ENCODE peak calls at places on chromosomes 4 and X, in ten cellular contexts. U is Peyer's patch, B is ovary, H is suprapubic skin, W is tibial nerve, D is spleen, E is A549, I is breast epithelium, M is stomach, Z is H1. S is an unnamed sample.

GRCh38 chrX:150513564-150513963 is 54.9 kb upstream of the MTM1 start:
- DNase-seq in Z (no peak), H (no peak), E (no peak), I (no peak), W (no peak), B (no peak), D (no peak), M (no peak), U (no peak), S (no peak)

GRCh38 chrX:22999696-23000223 is at the start of gene DDX53:
- DNase-seq in Z (no peak), U (no peak), B (no peak), W (no peak), H (no peak), M (no peak), E (no peak), D (no peak), I (no peak), S (no peak)

GRCh38 chrX:150690126-150690525 is 3.1 kb upstream of the MTMR1 start:
- DNase-seq in D (no peak), B (no peak), M (no peak), I (no peak), H (no peak), W (no peak), Z (no peak), E (no peak), U (no peak), S (no peak)

GRCh38 chr4:65661469-65661868 is 8.8 kb downstream of the EPHA5 start:
- DNase-seq in U (no peak), M (peak), Z (no peak), W (no peak), E (no peak), D (no peak), B (no peak), I (no peak), H (no peak), S (no peak)

GRCh38 chr4:108107729-108108382 is 60.9 kb downstream of the LEF1 start:
- DNase-seq in B (no peak), U (no peak), W (no peak), E (no peak), M (no peak), Z (no peak), I (no peak), D (no peak), H (no peak), S (no peak)

GRCh38 chr4:101643201-101643600 is 147.3 kb upstream of the BANK1 start:
- DNase-seq in W (no peak), Z (no peak), I (no peak), U (no peak), B (no peak), E (no peak), D (no peak), H (no peak), M (no peak), S (no peak)

GRCh38 chr4:142128529-142128928 is 492.1 kb downstream of the IL15 start:
- DNase-seq in E (no peak), U (peak), I (no peak), H (no peak), Z (no peak), W (no peak), B (peak), M (no peak), D (no peak), S (no peak)

GRCh38 chrX:153969904-153970397 is 1.7 kb downstream of the HCFC1 start:
- DNase-seq in Z (no peak), D (peak), B (peak), M (no peak), W (no peak), E (no peak), U (peak), I (no peak), H (peak), S (peak)

GRCh38 chrX:150258463-150259430 is 104.4 kb upstream of the MAMLD1 start:
- DNase-seq in Z (no peak), D (no peak), H (no peak), W (no peak), E (no peak), I (no peak), M (no peak), B (no peak), U (no peak), S (peak)

GRCh38 chr4:21869978-21870745 is 78.4 kb downstream of the KCNIP4 start:
- DNase-seq in D (no peak), I (no peak), B (no peak), M (no peak), W (no peak), Z (no peak), U (no peak), H (no peak), E (no peak), S (no peak)

GRCh38 chrX:1392376-1393130 is 640 bp upstream of the SLC25A6 start:
- DNase-seq in W (peak), B (peak), Z (no peak), U (peak), H (no peak), I (peak), E (peak), D (no peak), M (peak), S (peak)

GRCh38 chr4:184446132-184446531 is 28.2 kb downstream of the IRF2 start:
- DNase-seq in E (no peak), U (no peak), B (no peak), H (no peak), Z (no peak), M (no peak), D (no peak), W (no peak), I (no peak), S (no peak)

GRCh38 chrX:23788521-23788920 is 5.5 kb downstream of the SAT1 start:
- DNase-seq in D (no peak), B (no peak), W (no peak), H (no peak), M (no peak), E (no peak), I (no peak), Z (no peak), U (no peak), S (no peak)

GRCh38 chrX:124619710-124620109 is 273.3 kb downstream of the SH2D1A start:
- DNase-seq in I (no peak), Z (no peak), W (peak), D (no peak), U (no peak), H (no peak), E (no peak), M (no peak), B (no peak), S (no peak)

GRCh38 chrX:96971812-96972211 is 88.1 kb downstream of the RPA4 start:
- DNase-seq in I (no peak), Z (no peak), E (no peak), H (no peak), D (no peak), W (no peak), U (no peak), B (no peak), M (no peak), S (no peak)

GRCh38 chr4:104524026-104524425 is 29.3 kb upstream of the CXXC4 start:
- DNase-seq in I (no peak), M (no peak), W (no peak), H (no peak), E (no peak), D (no peak), B (no peak), U (no peak), Z (no peak), S (no peak)

GRCh38 chr4:1194028-1194900 is 21.9 kb upstream of the SPON2 start:
- DNase-seq in E (no peak), Z (peak), H (peak), D (peak), W (no peak), I (peak), M (peak), B (peak), U (peak), S (peak)

GRCh38 chr4:148834804-148835598 is 392.8 kb upstream of the NR3C2 start:
- DNase-seq in B (no peak), H (no peak), Z (no peak), W (no peak), U (no peak), D (no peak), I (no peak), E (no peak), M (no peak), S (no peak)

GRCh38 chr4:184406915-184407314 is 67.4 kb downstream of the IRF2 start:
- DNase-seq in D (no peak), B (peak), W (peak), H (no peak), I (no peak), E (no peak), Z (no peak), M (peak), U (no peak), S (no peak)

GRCh38 chrX:10922158-10922557 is 189.0 kb upstream of the HCCS start:
- DNase-seq in Z (no peak), U (peak), M (no peak), W (no peak), H (no peak), B (no peak), I (no peak), D (no peak), E (no peak), S (no peak)

GRCh38 chr4:71187399-71188196 is 151.2 kb upstream of the SLC4A4 start:
- DNase-seq in M (peak), U (peak), Z (peak), E (peak), W (no peak), I (no peak), B (peak), D (peak), H (no peak), S (peak)

GRCh38 chr4:71189471-71189870 is 149.3 kb upstream of the SLC4A4 start:
- DNase-seq in D (no peak), H (no peak), Z (no peak), U (no peak), M (no peak), I (no peak), E (no peak), B (no peak), W (no peak), S (no peak)

GRCh38 chr4:71188951-71189350 is 149.9 kb upstream of the SLC4A4 start:
- DNase-seq in I (no peak), Z (no peak), M (no peak), U (no peak), D (no peak), H (no peak), E (no peak), W (no peak), B (no peak), S (no peak)

GRCh38 chr4:71186566-71187398 is 152.0 kb upstream of the SLC4A4 start:
- DNase-seq in H (no peak), I (no peak), D (peak), B (peak), M (peak), W (no peak), Z (no peak), U (peak), E (peak), S (no peak)

GRCh38 chr4:71188197-71188625 is 150.6 kb upstream of the SLC4A4 start:
- DNase-seq in B (no peak), W (no peak), H (no peak), U (no peak), M (no peak), D (no peak), I (no peak), E (no peak), Z (no peak), S (no peak)
- TF ChIP-seq CTCF in B (no peak), W (no peak), H (no peak), U (no peak), M (no peak), D (no peak), I (no peak), E (no peak), Z (peak), S (no peak)

GRCh38 chr4:56414135-56414675 is 21.2 kb downstream of the PPAT start:
- DNase-seq in D (no peak), Z (no peak), U (no peak), M (no peak), E (no peak), B (no peak), W (no peak), H (no peak), I (no peak), S (no peak)
- H3K4me3 ChIP-seq in D (no peak), Z (no peak), U (peak), M (no peak), E (no peak), B (no peak), W (no peak), H (no peak), I (peak), S (no peak)

DNA sequence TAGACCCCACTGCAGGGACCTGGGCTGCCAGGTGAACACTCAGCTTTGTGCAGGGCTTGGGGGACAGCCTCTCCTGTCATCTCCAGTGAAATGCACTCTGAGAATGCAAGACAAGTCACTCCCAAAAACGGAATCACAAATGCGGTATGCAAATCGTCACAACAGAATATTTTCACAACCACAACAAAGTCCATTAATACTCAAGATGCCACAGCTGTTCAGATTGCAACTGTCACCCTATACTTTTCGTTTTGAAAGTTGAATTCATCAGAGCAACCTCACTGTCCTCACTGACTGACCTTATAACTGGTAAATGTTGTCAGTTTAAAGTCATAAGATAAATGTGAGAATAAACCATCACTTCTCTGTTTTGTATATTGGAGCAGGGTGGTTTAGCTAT is 16.6 kb downstream of the JAKMIP1 start:
- DNase-seq in U (no peak), E (no peak), B (no peak), W (no peak), H (no peak), D (no peak), I (no peak), Z (no peak), M (no peak), S (no peak)
- TF ChIP-seq POLR2A in U (no peak), E (no peak), B (no peak), W (no peak), H (no peak), D (no peak), I (no peak), Z (no peak), M (no peak), S (no peak)

GRCh38 chr4:154119317-154119716 is 330.4 kb upstream of the SFRP2 start:
- DNase-seq in M (no peak), I (no peak), Z (no peak), B (no peak), H (no peak), W (no peak), E (no peak), U (no peak), D (no peak), S (no peak)
- TF ChIP-seq CTCF in M (no peak), I (no peak), Z (no peak), B (no peak), H (no peak), W (no peak), E (no peak), U (no peak), D (no peak), S (no peak)

GRCh38 chr4:26648260-26648659 is 64.4 kb downstream of the TBC1D19 start:
- DNase-seq in Z (no peak), M (no peak), D (no peak), B (no peak), H (no peak), I (no peak), U (no peak), W (no peak), E (no peak), S (no peak)

GRCh38 chr4:26647523-26648224 is 63.8 kb downstream of the TBC1D19 start:
- DNase-seq in B (no peak), W (no peak), Z (no peak), E (no peak), U (no peak), M (no peak), D (no peak), H (no peak), I (no peak), S (no peak)
- H3K4me3 ChIP-seq in B (no peak), W (no peak), Z (peak), E (no peak), U (no peak), M (no peak), D (no peak), H (no peak), I (no peak), S (no peak)